ENCODE peak calls at places on chromosomes 7 and 10, in four cellular contexts. P, X, Y and A are unnamed samples.

GRCh38 chr10:74337330-74338016 is 186.5 kb downstream of the ADK start:
- DNase-seq in P (no peak), X (no peak), Y (no peak), A (no peak)

GRCh38 chr7:107045980-107046379 is 1.5 kb downstream of the PRKAR2B start:
- DNase-seq in P (no peak), X (peak; percentile 61), Y (peak; percentile 59), A (peak; percentile 45)

GRCh38 chr7:105010538-105011523 is 3.2 kb upstream of the KMT2E start:
- DNase-seq in P (no peak), X (peak; percentile 29), Y (no peak), A (peak; percentile 58)

GRCh38 chr7:80848841-80849240 is 70.0 kb downstream of the SEMA3C start:
- DNase-seq in P (no peak), X (no peak), Y (no peak), A (no peak)

GRCh38 chr7:4769753-4770152 is 5.7 kb upstream of the AP5Z1 start:
- DNase-seq in P (no peak), X (peak; percentile 11), Y (no peak), A (peak; percentile 60)

GRCh38 chr7:135260930-135261721 is 27.5 kb downstream of the STRA8 start:
- DNase-seq in P (no peak), X (peak; percentile 11), Y (no peak), A (peak; percentile 36)

GRCh38 chr7:131502810-131503545 is 53.5 kb downstream of the PODXL start:
- DNase-seq in P (no peak), X (peak; percentile 49), Y (peak; percentile 28), A (no peak)

GRCh38 chr10:11440250-11441150 is 170.9 kb downstream of the USP6NL start:
- DNase-seq in P (peak; percentile 53), X (no peak), Y (no peak), A (no peak)

GRCh38 chr7:76396039-76396732 is 13.3 kb downstream of the SSC4D start:
- DNase-seq in P (no peak), X (no peak), Y (no peak), A (no peak)

GRCh38 chr7:48078470-48078869 is 10.6 kb upstream of the UPP1 start:
- DNase-seq in P (no peak), X (no peak), Y (no peak), A (no peak)
- TF ChIP-seq FOS in P (no peak), X (no peak), Y (no peak), A (no peak)

GRCh38 chr7:44565795-44566559 is 7.7 kb downstream of the DDX56 start:
- DNase-seq in P (no peak), X (no peak), Y (peak; percentile 62), A (no peak)

GRCh38 chr7:44567884-44568283 is 5.8 kb downstream of the DDX56 start:
- DNase-seq in P (no peak), X (no peak), Y (no peak), A (no peak)

GRCh38 chr7:44565097-44565794 is 8.5 kb downstream of the DDX56 start:
- DNase-seq in P (no peak), X (peak; percentile 49), Y (peak; percentile 59), A (peak; percentile 62)

GRCh38 chr7:44564606-44565005 is 9.1 kb downstream of the DDX56 start:
- DNase-seq in P (no peak), X (no peak), Y (peak; percentile 4), A (no peak)

GRCh38 chr7:44566680-44567079 is 7.0 kb downstream of the DDX56 start:
- DNase-seq in P (no peak), X (no peak), Y (no peak), A (no peak)
- TF ChIP-seq FOS in P (no peak), X (no peak), Y (no peak), A (no peak)

GRCh38 chr7:128832880-128833147 is 2.6 kb downstream of the FLNC start:
- DNase-seq in P (no peak), X (no peak), Y (no peak), A (no peak)
- TF ChIP-seq FOS in P (no peak), X (no peak), Y (no peak), A (no peak)

GRCh38 chr10:5948999-5949759 is 28.2 kb downstream of the IL15RA start:
- DNase-seq in P (no peak), X (peak; percentile 71), Y (peak; percentile 65), A (peak; percentile 82)

GRCh38 chr10:5951721-5952407 is 25.5 kb downstream of the IL15RA start:
- DNase-seq in P (no peak), X (no peak), Y (no peak), A (no peak)

GRCh38 chr10:5952731-5953385 is 24.5 kb downstream of the IL15RA start:
- DNase-seq in P (no peak), X (no peak), Y (no peak), A (no peak)

GRCh38 chr10:5953676-5954075 is 23.7 kb downstream of the IL15RA start:
- DNase-seq in P (no peak), X (no peak), Y (no peak), A (no peak)

DNA sequence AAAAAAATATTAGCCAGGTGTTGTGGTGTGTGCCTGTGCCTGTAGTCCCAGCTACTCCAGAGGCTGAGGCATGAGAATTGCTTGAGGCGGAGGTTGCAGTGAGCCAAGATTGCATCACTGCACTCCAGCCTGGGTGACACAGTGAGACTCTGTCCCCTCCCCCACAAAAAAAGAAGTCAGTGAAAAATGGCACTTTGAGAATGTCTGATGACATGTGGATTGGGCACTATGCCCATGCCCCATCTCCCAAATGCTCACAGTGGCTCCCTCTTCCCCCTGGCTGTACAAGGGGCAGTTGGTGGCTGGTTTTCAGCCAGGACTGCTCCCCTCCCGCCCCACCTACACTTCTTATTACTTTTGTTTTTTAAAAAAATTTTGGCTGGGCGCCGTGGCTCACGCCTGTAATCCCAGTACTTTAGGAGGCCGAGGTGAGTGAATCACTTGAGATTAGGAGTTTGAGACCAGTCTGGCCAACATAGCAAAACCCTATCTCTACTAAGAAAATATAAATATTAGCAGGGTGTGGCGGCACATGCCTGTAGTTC is 26.1 kb downstream of the IL15RA start:
- DNase-seq in P (no peak), X (no peak), Y (no peak), A (no peak)
- TF ChIP-seq FOS in P (no peak), X (no peak), Y (no peak), A (no peak)

DNA sequence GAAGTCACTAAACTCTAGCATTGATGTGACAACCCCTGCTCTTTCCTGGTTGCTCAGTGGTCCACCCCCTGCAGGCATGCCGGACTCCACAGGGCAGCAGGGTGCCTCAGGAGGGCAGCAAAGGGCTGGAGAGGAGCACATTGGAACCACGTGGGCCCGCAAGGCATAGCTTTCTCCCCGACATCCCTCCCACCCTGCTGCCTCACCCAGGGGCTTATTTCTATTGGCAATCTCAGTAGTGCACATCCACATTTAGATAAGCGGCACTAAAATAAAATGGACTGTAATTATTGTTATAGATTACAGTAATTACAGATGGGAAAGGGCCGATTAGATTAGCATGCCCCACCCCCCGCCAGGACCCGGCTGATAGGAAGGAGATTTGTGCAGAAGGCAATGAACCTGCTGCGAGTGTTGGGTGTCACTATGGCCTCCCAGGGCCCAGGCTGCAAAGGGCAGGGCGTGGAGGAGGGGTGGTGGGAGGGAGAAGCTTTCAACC is 580.1 kb downstream of the GRID1 start:
- DNase-seq in P (no peak), X (no peak), Y (peak; percentile 33), A (no peak)
- TF ChIP-seq FOS in P (no peak), X (no peak), Y (no peak), A (no peak)